ENCODE peak calls at places on chromosomes 12 and 14, in six cellular contexts. One of them, this sample, is unnamed.
A peak's percentile ranks its signal among the peaks of the same experiment; 100 is the strongest.

GRCh38 chr12:93597608-93598007 is 25.1 kb downstream of the SOCS2 start:
- DNase-seq in astrocyte: no peak
- DNase-seq in PC-3: no peak
- DNase-seq in heart right ventricle: no peak
- DNase-seq in mesendoderm: no peak
- DNase-seq in left lung: no peak
- DNase-seq in this sample: no peak

GRCh38 chr12:62632521-62632920 is 165.9 kb downstream of the MON2 start:
- DNase-seq in astrocyte: peak; percentile 25
- DNase-seq in PC-3: no peak
- DNase-seq in heart right ventricle: peak; percentile 41
- DNase-seq in mesendoderm: peak; percentile 59
- DNase-seq in left lung: peak; percentile 40
- DNase-seq in this sample: peak; percentile 4

GRCh38 chr12:130827432-130827831 is 11.6 kb downstream of the STX2 start:
- DNase-seq in astrocyte: no peak
- DNase-seq in PC-3: no peak
- DNase-seq in heart right ventricle: no peak
- DNase-seq in mesendoderm: no peak
- DNase-seq in left lung: no peak
- DNase-seq in this sample: no peak

GRCh38 chr14:96497087-96497486 is 5.1 kb upstream of the PAPOLA start:
- DNase-seq in astrocyte: no peak
- DNase-seq in PC-3: peak; percentile 49
- DNase-seq in heart right ventricle: no peak
- DNase-seq in mesendoderm: no peak
- DNase-seq in left lung: no peak
- DNase-seq in this sample: no peak

GRCh38 chr14:56889705-56890104 is 79.4 kb upstream of the OTX2 start:
- DNase-seq in astrocyte: no peak
- DNase-seq in PC-3: no peak
- DNase-seq in heart right ventricle: no peak
- DNase-seq in mesendoderm: no peak
- DNase-seq in left lung: no peak
- DNase-seq in this sample: no peak

GRCh38 chr12:95554532-95555071 is 3.3 kb upstream of the USP44 start:
- DNase-seq in astrocyte: no peak
- DNase-seq in PC-3: peak; percentile 12
- DNase-seq in heart right ventricle: no peak
- DNase-seq in mesendoderm: no peak
- DNase-seq in left lung: no peak
- DNase-seq in this sample: no peak

GRCh38 chr12:30694412-30694955 is 1.2 kb downstream of the IPO8 start:
- DNase-seq in astrocyte: no peak
- DNase-seq in PC-3: peak; percentile 19
- DNase-seq in heart right ventricle: no peak
- DNase-seq in mesendoderm: peak; percentile 25
- DNase-seq in left lung: no peak
- DNase-seq in this sample: peak; percentile 4

GRCh38 chr12:6135071-6135470 is 10.6 kb upstream of the VWF start:
- DNase-seq in astrocyte: peak; percentile 48
- DNase-seq in PC-3: peak; percentile 19
- DNase-seq in heart right ventricle: no peak
- DNase-seq in mesendoderm: no peak
- DNase-seq in left lung: no peak
- DNase-seq in this sample: no peak

GRCh38 chr12:32084017-32084688 is 22.5 kb upstream of the BICD1 start:
- DNase-seq in astrocyte: no peak
- DNase-seq in PC-3: no peak
- DNase-seq in heart right ventricle: no peak
- DNase-seq in mesendoderm: no peak
- DNase-seq in left lung: no peak
- DNase-seq in this sample: no peak

GRCh38 chr14:101235042-101235871 is 326.0 kb upstream of the DIO3 start:
- DNase-seq in astrocyte: peak; percentile 16
- DNase-seq in PC-3: peak; percentile 78
- DNase-seq in heart right ventricle: peak; percentile 21
- DNase-seq in mesendoderm: peak; percentile 73
- DNase-seq in left lung: peak; percentile 38
- DNase-seq in this sample: no peak

GRCh38 chr12:74985986-74986319 is 223.7 kb downstream of the KCNC2 start:
- DNase-seq in astrocyte: no peak
- DNase-seq in PC-3: no peak
- DNase-seq in heart right ventricle: no peak
- DNase-seq in mesendoderm: no peak
- DNase-seq in left lung: no peak
- DNase-seq in this sample: no peak

GRCh38 chr12:112386726-112387125 is 4.5 kb upstream of the HECTD4 start:
- DNase-seq in astrocyte: no peak
- DNase-seq in PC-3: no peak
- DNase-seq in heart right ventricle: no peak
- DNase-seq in mesendoderm: no peak
- DNase-seq in left lung: no peak
- DNase-seq in this sample: no peak

GRCh38 chr12:46579474-46579873 is 206.9 kb upstream of the SLC38A2 start:
- DNase-seq in astrocyte: no peak
- DNase-seq in PC-3: no peak
- DNase-seq in heart right ventricle: no peak
- DNase-seq in mesendoderm: no peak
- DNase-seq in left lung: no peak
- DNase-seq in this sample: no peak

GRCh38 chr14:102450206-102451063 is 59.1 kb downstream of the ANKRD9 start:
- DNase-seq in astrocyte: no peak
- DNase-seq in PC-3: no peak
- DNase-seq in heart right ventricle: no peak
- DNase-seq in mesendoderm: no peak
- DNase-seq in left lung: no peak
- DNase-seq in this sample: no peak

GRCh38 chr14:101957406-101958234 is 6.8 kb upstream of the DYNC1H1 start:
- DNase-seq in astrocyte: no peak
- DNase-seq in PC-3: no peak
- DNase-seq in heart right ventricle: no peak
- DNase-seq in mesendoderm: no peak
- DNase-seq in left lung: no peak
- DNase-seq in this sample: no peak

GRCh38 chr12:108832208-108832607 is 25.2 kb downstream of the SSH1 start:
- DNase-seq in astrocyte: peak; percentile 65
- DNase-seq in PC-3: no peak
- DNase-seq in heart right ventricle: no peak
- DNase-seq in mesendoderm: no peak
- DNase-seq in left lung: no peak
- DNase-seq in this sample: no peak

GRCh38 chr12:75603475-75603874 is 92.1 kb upstream of the KRR1 start:
- DNase-seq in astrocyte: peak; percentile 19
- DNase-seq in PC-3: no peak
- DNase-seq in heart right ventricle: no peak
- DNase-seq in mesendoderm: no peak
- DNase-seq in left lung: no peak
- DNase-seq in this sample: no peak

GRCh38 chr12:75766263-75767160 is 255.1 kb upstream of the KRR1 start:
- DNase-seq in astrocyte: peak; percentile 76
- DNase-seq in PC-3: peak; percentile 94
- DNase-seq in heart right ventricle: no peak
- DNase-seq in mesendoderm: peak; percentile 78
- DNase-seq in left lung: no peak
- DNase-seq in this sample: no peak

GRCh38 chr12:94714378-94714777 is 64.0 kb upstream of the TMCC3 start:
- DNase-seq in astrocyte: peak; percentile 87
- DNase-seq in PC-3: peak; percentile 84
- DNase-seq in heart right ventricle: no peak
- DNase-seq in mesendoderm: no peak
- DNase-seq in left lung: no peak
- DNase-seq in this sample: no peak

GRCh38 chr12:5912437-5913334 is 32.4 kb downstream of the ANO2 start:
- DNase-seq in astrocyte: no peak
- DNase-seq in PC-3: peak; percentile 7
- DNase-seq in heart right ventricle: no peak
- DNase-seq in mesendoderm: peak; percentile 73
- DNase-seq in left lung: no peak
- DNase-seq in this sample: no peak

GRCh38 chr14:96626916-96627315 is 124.7 kb downstream of the PAPOLA start:
- DNase-seq in astrocyte: no peak
- DNase-seq in PC-3: peak; percentile 28
- DNase-seq in heart right ventricle: no peak
- DNase-seq in mesendoderm: no peak
- DNase-seq in left lung: no peak
- DNase-seq in this sample: no peak

GRCh38 chr12:4974217-4974616 is 64.5 kb downstream of the KCNA1 start:
- DNase-seq in astrocyte: no peak
- DNase-seq in PC-3: no peak
- DNase-seq in heart right ventricle: no peak
- DNase-seq in mesendoderm: peak; percentile 61
- DNase-seq in left lung: no peak
- DNase-seq in this sample: no peak

GRCh38 chr14:89292579-89293348 is 124.3 kb downstream of the FOXN3 start:
- DNase-seq in astrocyte: no peak
- DNase-seq in PC-3: no peak
- DNase-seq in heart right ventricle: no peak
- DNase-seq in mesendoderm: peak; percentile 53
- DNase-seq in left lung: no peak
- DNase-seq in this sample: no peak

GRCh38 chr14:20632448-20632830 is 9.1 kb downstream of the OR6S1 start:
- DNase-seq in astrocyte: no peak
- DNase-seq in PC-3: peak; percentile 13
- DNase-seq in heart right ventricle: no peak
- DNase-seq in mesendoderm: peak; percentile 72
- DNase-seq in left lung: no peak
- DNase-seq in this sample: no peak
- H3K27ac ChIP-seq in astrocyte: no peak overlapping the region
- H3K27ac ChIP-seq in PC-3: no peak overlapping the region
- H3K27ac ChIP-seq in heart right ventricle: no peak overlapping the region
- H3K27ac ChIP-seq in mesendoderm: no peak overlapping the region
- H3K27ac ChIP-seq in left lung: no peak overlapping the region
- H3K27ac ChIP-seq in this sample: no peak overlapping the region

GRCh38 chr14:51701956-51702355 is 50.2 kb downstream of the FRMD6 start:
- DNase-seq in astrocyte: no peak
- DNase-seq in PC-3: no peak
- DNase-seq in heart right ventricle: no peak
- DNase-seq in mesendoderm: peak; percentile 22
- DNase-seq in left lung: no peak
- DNase-seq in this sample: no peak

GRCh38 chr14:51703787-51704186 is 52.1 kb downstream of the FRMD6 start:
- DNase-seq in astrocyte: no peak
- DNase-seq in PC-3: no peak
- DNase-seq in heart right ventricle: no peak
- DNase-seq in mesendoderm: no peak
- DNase-seq in left lung: no peak
- DNase-seq in this sample: no peak

GRCh38 chr14:51704465-51705050 is 52.8 kb downstream of the FRMD6 start:
- DNase-seq in astrocyte: no peak
- DNase-seq in PC-3: no peak
- DNase-seq in heart right ventricle: no peak
- DNase-seq in mesendoderm: peak; percentile 61
- DNase-seq in left lung: no peak
- DNase-seq in this sample: no peak
- H3K36me3 ChIP-seq in astrocyte: peaks cover 83% of the 10 kb centered on the region
- H3K36me3 ChIP-seq in PC-3: peaks cover 83% of the 10 kb centered on the region
- H3K36me3 ChIP-seq in heart right ventricle: no peaks in the 10 kb centered on the region
- H3K36me3 ChIP-seq in mesendoderm: peaks cover 6% of the 10 kb centered on the region
- H3K36me3 ChIP-seq in left lung: no peaks in the 10 kb centered on the region
- H3K36me3 ChIP-seq in this sample: no peaks in the 10 kb centered on the region

GRCh38 chr14:104699426-104699748 is 10.0 kb downstream of the INF2 start:
- DNase-seq in astrocyte: no peak
- DNase-seq in PC-3: no peak
- DNase-seq in heart right ventricle: no peak
- DNase-seq in mesendoderm: no peak
- DNase-seq in left lung: no peak
- DNase-seq in this sample: no peak

GRCh38 chr14:104700224-104700623 is 10.8 kb downstream of the INF2 start:
- DNase-seq in astrocyte: no peak
- DNase-seq in PC-3: no peak
- DNase-seq in heart right ventricle: peak; percentile 54
- DNase-seq in mesendoderm: no peak
- DNase-seq in left lung: no peak
- DNase-seq in this sample: no peak

GRCh38 chr14:104697317-104697703 is 7.9 kb downstream of the INF2 start:
- DNase-seq in astrocyte: no peak
- DNase-seq in PC-3: no peak
- DNase-seq in heart right ventricle: no peak
- DNase-seq in mesendoderm: no peak
- DNase-seq in left lung: no peak
- DNase-seq in this sample: no peak

GRCh38 chr14:104697892-104698583 is 8.6 kb downstream of the INF2 start:
- DNase-seq in astrocyte: no peak
- DNase-seq in PC-3: no peak
- DNase-seq in heart right ventricle: no peak
- DNase-seq in mesendoderm: peak; percentile 60
- DNase-seq in left lung: no peak
- DNase-seq in this sample: no peak

GRCh38 chr14:104698688-104699425 is 9.4 kb downstream of the INF2 start:
- DNase-seq in astrocyte: no peak
- DNase-seq in PC-3: no peak
- DNase-seq in heart right ventricle: peak; percentile 69
- DNase-seq in mesendoderm: no peak
- DNase-seq in left lung: no peak
- DNase-seq in this sample: no peak
- H3K4me1 ChIP-seq in astrocyte: peaks cover 36% of the 10 kb centered on the region
- H3K4me1 ChIP-seq in PC-3: peaks cover 11% of the 10 kb centered on the region
- H3K4me1 ChIP-seq in heart right ventricle: peaks cover 71% of the 10 kb centered on the region
- H3K4me1 ChIP-seq in mesendoderm: peaks cover 9% of the 10 kb centered on the region
- H3K4me1 ChIP-seq in left lung: peaks cover 55% of the 10 kb centered on the region
- H3K4me1 ChIP-seq in this sample: peaks cover 26% of the 10 kb centered on the region

GRCh38 chr12:114658002-114658441 is 26.0 kb downstream of the TBX3 start:
- DNase-seq in astrocyte: no peak
- DNase-seq in PC-3: no peak
- DNase-seq in heart right ventricle: no peak
- DNase-seq in mesendoderm: no peak
- DNase-seq in left lung: no peak
- DNase-seq in this sample: no peak
- H3K27ac ChIP-seq in astrocyte: no peak overlapping the region
- H3K27ac ChIP-seq in PC-3: no peak overlapping the region
- H3K27ac ChIP-seq in heart right ventricle: no peak overlapping the region
- H3K27ac ChIP-seq in mesendoderm: no peak overlapping the region
- H3K27ac ChIP-seq in left lung: no peak overlapping the region
- H3K27ac ChIP-seq in this sample: no peak overlapping the region

DNA sequence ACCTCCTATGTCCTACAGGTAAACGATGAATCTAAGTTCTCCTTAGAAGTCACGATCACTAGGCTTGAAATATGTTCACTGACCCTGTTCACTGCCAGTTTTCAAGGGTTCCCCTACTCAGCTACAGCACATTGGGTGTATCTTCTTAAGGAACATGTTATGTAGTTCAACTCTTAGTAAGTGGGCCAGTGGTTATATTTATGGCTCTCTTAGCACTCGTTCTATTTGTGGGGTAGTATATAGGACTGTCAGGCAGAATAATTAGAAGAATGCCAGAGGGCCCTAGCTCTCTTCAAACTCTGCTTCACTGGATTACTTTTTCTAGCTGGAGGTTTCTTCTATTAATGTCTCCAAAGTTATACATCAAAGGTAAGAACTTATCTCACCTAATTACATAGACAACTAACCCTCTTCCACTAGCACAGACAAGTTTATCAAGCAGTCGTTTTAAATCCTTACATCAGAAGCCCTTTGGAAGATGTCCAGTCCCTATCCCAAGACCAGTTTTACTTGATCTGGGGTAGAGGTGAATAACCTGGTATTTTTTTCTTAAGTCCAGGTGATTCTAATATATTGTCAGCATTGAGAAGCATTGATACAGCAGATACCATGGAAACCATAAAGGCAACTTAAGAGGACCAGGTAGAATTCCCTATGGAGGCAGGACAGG is 39.6 kb downstream of the ZFYVE26 start:
- DNase-seq in astrocyte: no peak
- DNase-seq in PC-3: no peak
- DNase-seq in heart right ventricle: no peak
- DNase-seq in mesendoderm: no peak
- DNase-seq in left lung: no peak
- DNase-seq in this sample: no peak
- H3K36me3 ChIP-seq in astrocyte: peaks cover 71% of the 10 kb centered on the region
- H3K36me3 ChIP-seq in PC-3: peaks cover 72% of the 10 kb centered on the region
- H3K36me3 ChIP-seq in heart right ventricle: peaks cover 84% of the 10 kb centered on the region
- H3K36me3 ChIP-seq in mesendoderm: peaks cover 9% of the 10 kb centered on the region
- H3K36me3 ChIP-seq in left lung: peaks cover 8% of the 10 kb centered on the region
- H3K36me3 ChIP-seq in this sample: peaks cover 81% of the 10 kb centered on the region